ENCODE peak calls at places on chromosomes 6 and 20, in nine cellular contexts. Q is PC-3, F is GM23338, A is astrocyte of the spinal cord, H is AG10803, G is prostate gland, S is suprapubic skin, R is uterus, J is ovary. D is an unnamed sample.
A peak's percentile ranks its signal among the peaks of the same experiment; 100 is the strongest.

GRCh38 chr6:20705741-20706140 is 171.5 kb downstream of the CDKAL1 start:
- DNase-seq in Q (no peak), F (no peak), A (no peak), H (no peak), G (no peak), S (no peak), R (no peak), J (no peak), D (no peak)

GRCh38 chr20:48541581-48542071 is 286.2 kb downstream of the PREX1 start:
- DNase-seq in Q (no peak), F (no peak), A (no peak), H (no peak), G (no peak), S (no peak), R (no peak), J (no peak), D (no peak)

GRCh38 chr6:149043476-149044130 is 273.9 kb upstream of the TAB2 start:
- DNase-seq in Q (peak; percentile 37), F (peak; percentile 72), A (no peak), H (no peak), G (no peak), S (no peak), R (no peak), J (no peak), D (no peak)

GRCh38 chr6:73713426-73714147 is 17.6 kb downstream of the CD109 start:
- DNase-seq in Q (no peak), F (peak; percentile 22), A (no peak), H (no peak), G (no peak), S (no peak), R (no peak), J (no peak), D (no peak)

GRCh38 chr6:11428895-11429294 is 108.7 kb upstream of the TMEM170B start:
- DNase-seq in Q (peak; percentile 47), F (peak; percentile 30), A (peak; percentile 94), H (peak; percentile 97), G (no peak), S (no peak), R (no peak), J (no peak), D (no peak)

GRCh38 chr20:17622086-17622850 is 52.4 kb downstream of the DSTN start:
- DNase-seq in Q (no peak), F (no peak), A (no peak), H (no peak), G (no peak), S (no peak), R (peak; percentile 9), J (no peak), D (no peak)

GRCh38 chr6:30219244-30219643 is 6.0 kb upstream of the TRIM26 start:
- DNase-seq in Q (peak; percentile 78), F (peak; percentile 78), A (peak; percentile 49), H (peak; percentile 52), G (peak; percentile 43), S (no peak), R (no peak), J (no peak), D (no peak)

GRCh38 chr6:140043357-140043756 is 668.9 kb upstream of the CITED2 start:
- DNase-seq in Q (peak; percentile 92), F (no peak), A (peak; percentile 94), H (peak; percentile 92), G (no peak), S (no peak), R (peak; percentile 42), J (no peak), D (peak; percentile 74)

GRCh38 chr6:30781697-30782424 is 37.5 kb upstream of the IER3 start:
- DNase-seq in Q (peak; percentile 99), F (no peak), A (peak; percentile 99), H (peak; percentile 99), G (peak; percentile 81), S (peak; percentile 96), R (peak; percentile 98), J (peak; percentile 99), D (peak; percentile 99)

GRCh38 chr6:133769463-133769862 is 119.5 kb upstream of the TCF21 start:
- DNase-seq in Q (no peak), F (no peak), A (no peak), H (no peak), G (no peak), S (no peak), R (no peak), J (no peak), D (no peak)

GRCh38 chr6:51793393-51793792 is 294.0 kb downstream of the PKHD1 start:
- DNase-seq in Q (no peak), F (no peak), A (no peak), H (no peak), G (no peak), S (no peak), R (no peak), J (no peak), D (no peak)

GRCh38 chr20:9161308-9161707 is 92.4 kb downstream of the PLCB4 start:
- DNase-seq in Q (no peak), F (no peak), A (no peak), H (no peak), G (no peak), S (no peak), R (no peak), J (no peak), D (no peak)

GRCh38 chr20:23920936-23921335 is 41.4 kb upstream of the CST5 start:
- DNase-seq in Q (peak; percentile 13), F (no peak), A (no peak), H (no peak), G (no peak), S (no peak), R (no peak), J (no peak), D (no peak)

GRCh38 chr6:134534708-134535149 is 216.8 kb upstream of the SGK1 start:
- DNase-seq in Q (peak; percentile 43), F (no peak), A (peak; percentile 61), H (peak; percentile 62), G (no peak), S (no peak), R (no peak), J (no peak), D (no peak)

GRCh38 chr20:51893723-51894122 is 91.4 kb upstream of the SALL4 start:
- DNase-seq in Q (no peak), F (no peak), A (no peak), H (no peak), G (no peak), S (no peak), R (no peak), J (no peak), D (no peak)

GRCh38 chr20:46357030-46357514 is 48.8 kb upstream of the CDH22 start:
- DNase-seq in Q (no peak), F (no peak), A (no peak), H (no peak), G (no peak), S (no peak), R (no peak), J (peak; percentile 59), D (no peak)

GRCh38 chr6:80132942-80133517 is 26.6 kb downstream of the BCKDHB start:
- DNase-seq in Q (peak; percentile 41), F (peak; percentile 53), A (peak; percentile 69), H (peak; percentile 73), G (peak; percentile 41), S (no peak), R (peak; percentile 46), J (peak; percentile 19), D (peak; percentile 59)

GRCh38 chr6:117483645-117484016 is 1.2 kb downstream of the DCBLD1 start:
- DNase-seq in Q (peak; percentile 32), F (peak; percentile 13), A (peak; percentile 38), H (no peak), G (no peak), S (no peak), R (no peak), J (no peak), D (no peak)

GRCh38 chr20:57485770-57486169 is 39.2 kb downstream of the CTCFL start:
- DNase-seq in Q (no peak), F (no peak), A (no peak), H (no peak), G (no peak), S (no peak), R (no peak), J (no peak), D (no peak)

GRCh38 chr6:113876654-113877053 is 19.5 kb downstream of the MARCKS start:
- DNase-seq in Q (no peak), F (peak; percentile 47), A (no peak), H (no peak), G (no peak), S (no peak), R (no peak), J (no peak), D (no peak)
- TF ChIP-seq CTCF in Q (no peak), F (peak; percentile 46), A (no peak), H (no peak), G (no peak), S (no peak), R (no peak), J (no peak), D (no peak)

GRCh38 chr20:44166477-44166876 is 20.5 kb downstream of the JPH2 start:
- DNase-seq in Q (peak; percentile 82), F (no peak), A (peak; percentile 37), H (peak; percentile 93), G (no peak), S (no peak), R (peak; percentile 67), J (no peak), D (no peak)
- H3K4me3 ChIP-seq in Q (peak overlapping the region; percentile 42), F (no peak overlapping the region), A (no peak overlapping the region), H (peak overlapping the region; percentile 40), G (no peak overlapping the region), S (no peak overlapping the region), R (no peak overlapping the region), J (no peak overlapping the region), D (no peak overlapping the region)

DNA sequence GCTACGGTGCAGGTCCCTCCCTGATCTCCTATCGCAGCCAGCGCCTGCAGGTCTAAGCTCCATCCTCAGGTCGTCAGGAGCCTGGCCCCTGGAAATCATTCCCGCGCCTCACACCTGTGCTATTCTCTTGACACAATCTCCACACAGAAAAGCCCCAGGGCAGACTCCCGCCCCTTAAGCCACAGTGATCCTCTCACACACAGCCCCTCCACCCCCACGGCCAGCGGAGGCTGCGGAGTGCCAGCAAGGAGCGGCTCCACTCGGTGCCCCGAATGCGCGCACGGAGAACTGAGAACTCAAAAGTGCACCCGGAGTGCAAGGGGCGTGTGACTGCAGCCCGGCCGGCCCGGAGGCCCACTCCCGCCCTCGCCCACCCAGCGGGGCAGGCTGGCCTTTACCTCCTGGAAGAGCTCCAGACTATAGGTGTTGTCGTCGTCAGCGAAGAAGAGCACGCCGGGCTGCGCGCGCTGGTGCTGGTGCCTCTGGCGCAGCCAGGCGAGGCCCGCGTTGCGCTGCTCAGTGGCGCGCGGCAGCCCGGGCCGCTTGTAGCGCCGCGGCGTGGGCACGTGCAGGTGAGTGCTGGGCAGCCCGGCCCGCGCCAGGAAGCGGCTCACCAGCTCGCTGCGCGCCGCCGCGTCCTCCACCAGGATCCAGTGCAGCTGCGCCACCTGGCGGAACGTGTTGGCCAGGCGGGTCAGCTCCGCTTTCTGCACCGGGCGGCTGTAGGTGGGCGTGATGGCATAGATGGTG is 1.2 kb downstream of the B3GAT2 start:
- DNase-seq in Q (peak; percentile 73), F (peak; percentile 96), A (peak; percentile 62), H (peak; percentile 54), G (peak; percentile 83), S (peak; percentile 76), R (peak; percentile 52), J (peak; percentile 78), D (peak; percentile 27)
- TF ChIP-seq CTCF in Q (peak; percentile 73), F (peak; percentile 63), A (peak; percentile 84), H (peak; percentile 67), G (peak; percentile 85), S (peak; percentile 91), R (peak; percentile 70), J (peak; percentile 59), D (peak; percentile 83)

DNA sequence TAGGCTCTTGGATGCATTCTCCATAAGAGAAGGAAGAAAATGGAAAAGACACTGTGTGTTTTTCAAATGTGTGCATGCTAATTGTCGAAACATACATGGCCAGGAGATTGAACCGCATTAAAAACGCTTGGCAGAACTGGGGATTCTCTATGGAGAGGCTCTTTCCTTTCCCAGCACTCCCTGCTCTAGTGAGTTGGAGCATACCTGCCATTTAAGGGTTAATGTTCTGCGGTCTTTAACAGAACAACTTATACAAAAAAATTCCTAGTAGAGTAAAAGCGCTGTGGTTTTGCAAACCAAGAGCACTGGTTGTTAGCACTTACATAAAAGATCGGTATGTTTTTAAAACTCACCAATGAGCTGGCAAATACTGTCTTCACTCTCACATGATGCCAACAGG is 1.6 kb downstream of the TAGAP start:
- DNase-seq in Q (no peak), F (no peak), A (no peak), H (no peak), G (no peak), S (no peak), R (no peak), J (no peak), D (no peak)
- H3K4me3 ChIP-seq in Q (no peak overlapping the region), F (no peak overlapping the region), A (no peak overlapping the region), H (no peak overlapping the region), G (no peak overlapping the region), S (peak overlapping the region; percentile 37), R (no peak overlapping the region), J (no peak overlapping the region), D (no peak overlapping the region)